ENCODE peak calls at places on chromosome 17, in ten cellular contexts. One of them, this sample, is unnamed.

GRCh38 chr17:9002610-9003354 is 18.5 kb upstream of the NTN1 start:
- DNase-seq in ovary: no peak
- DNase-seq in heart right ventricle: peak; percentile 32
- DNase-seq in neural progenitor cell: peak; percentile 82
- DNase-seq in left ventricle myocardium inferior: peak; percentile 24
- DNase-seq in PC-3: no peak
- DNase-seq in CD8-positive, alpha-beta T cell: no peak
- DNase-seq in thyroid gland: no peak
- DNase-seq in transverse colon: no peak
- DNase-seq in testis: peak; percentile 28
- DNase-seq in this sample: no peak

GRCh38 chr17:7475764-7476422 is 3.5 kb downstream of the ZBTB4 start:
- DNase-seq in PC-3: no peak
- DNase-seq in transverse colon: peak; percentile 43
- DNase-seq in neural progenitor cell: no peak
- DNase-seq in ovary: no peak
- DNase-seq in thyroid gland: peak; percentile 32
- DNase-seq in left ventricle myocardium inferior: peak; percentile 61
- DNase-seq in CD8-positive, alpha-beta T cell: no peak
- DNase-seq in testis: peak; percentile 52
- DNase-seq in heart right ventricle: peak; percentile 42
- DNase-seq in this sample: peak; percentile 70

GRCh38 chr17:63497708-63498483 is 21.0 kb downstream of the ACE start:
- DNase-seq in transverse colon: no peak
- DNase-seq in left ventricle myocardium inferior: no peak
- DNase-seq in CD8-positive, alpha-beta T cell: no peak
- DNase-seq in heart right ventricle: no peak
- DNase-seq in ovary: no peak
- DNase-seq in PC-3: peak; percentile 23
- DNase-seq in testis: no peak
- DNase-seq in neural progenitor cell: peak; percentile 60
- DNase-seq in thyroid gland: peak; percentile 23
- DNase-seq in this sample: no peak

GRCh38 chr17:48561894-48562810 is 16.0 kb downstream of the HOXB4 start:
- DNase-seq in CD8-positive, alpha-beta T cell: no peak
- DNase-seq in transverse colon: no peak
- DNase-seq in neural progenitor cell: no peak
- DNase-seq in thyroid gland: no peak
- DNase-seq in PC-3: peak; percentile 15
- DNase-seq in testis: no peak
- DNase-seq in left ventricle myocardium inferior: no peak
- DNase-seq in ovary: no peak
- DNase-seq in heart right ventricle: no peak
- DNase-seq in this sample: no peak

GRCh38 chr17:7856081-7856791 is 1.1 kb downstream of the NAA38 start:
- DNase-seq in heart right ventricle: peak; percentile 77
- DNase-seq in testis: peak; percentile 50
- DNase-seq in neural progenitor cell: peak; percentile 57
- DNase-seq in CD8-positive, alpha-beta T cell: peak; percentile 58
- DNase-seq in transverse colon: peak; percentile 80
- DNase-seq in ovary: peak; percentile 83
- DNase-seq in thyroid gland: no peak
- DNase-seq in PC-3: peak; percentile 59
- DNase-seq in left ventricle myocardium inferior: peak; percentile 75
- DNase-seq in this sample: peak; percentile 66

GRCh38 chr17:50062323-50063243 is 6.7 kb downstream of the ITGA3 start:
- DNase-seq in neural progenitor cell: no peak
- DNase-seq in heart right ventricle: peak; percentile 83
- DNase-seq in thyroid gland: peak; percentile 100
- DNase-seq in transverse colon: peak; percentile 88
- DNase-seq in testis: peak; percentile 51
- DNase-seq in PC-3: peak; percentile 100
- DNase-seq in ovary: peak; percentile 65
- DNase-seq in left ventricle myocardium inferior: peak; percentile 83
- DNase-seq in CD8-positive, alpha-beta T cell: no peak
- DNase-seq in this sample: peak; percentile 94

GRCh38 chr17:27521281-27522027 is 65.2 kb downstream of the KSR1 start:
- DNase-seq in transverse colon: no peak
- DNase-seq in CD8-positive, alpha-beta T cell: no peak
- DNase-seq in thyroid gland: peak; percentile 63
- DNase-seq in ovary: no peak
- DNase-seq in testis: no peak
- DNase-seq in neural progenitor cell: no peak
- DNase-seq in PC-3: no peak
- DNase-seq in heart right ventricle: no peak
- DNase-seq in left ventricle myocardium inferior: no peak
- DNase-seq in this sample: no peak

GRCh38 chr17:36921131-36921851 is 16.0 kb upstream of the LHX1 start:
- DNase-seq in PC-3: peak; percentile 92
- DNase-seq in left ventricle myocardium inferior: no peak
- DNase-seq in thyroid gland: no peak
- DNase-seq in heart right ventricle: no peak
- DNase-seq in CD8-positive, alpha-beta T cell: no peak
- DNase-seq in neural progenitor cell: peak; percentile 92
- DNase-seq in testis: no peak
- DNase-seq in transverse colon: no peak
- DNase-seq in ovary: no peak
- DNase-seq in this sample: no peak

GRCh38 chr17:79159926-79160325 is 85.3 kb downstream of the ENGASE start:
- DNase-seq in testis: no peak
- DNase-seq in ovary: no peak
- DNase-seq in neural progenitor cell: peak; percentile 45
- DNase-seq in transverse colon: no peak
- DNase-seq in heart right ventricle: no peak
- DNase-seq in left ventricle myocardium inferior: no peak
- DNase-seq in PC-3: no peak
- DNase-seq in thyroid gland: no peak
- DNase-seq in CD8-positive, alpha-beta T cell: no peak
- DNase-seq in this sample: no peak

GRCh38 chr17:67431210-67432015 is 54.3 kb downstream of the PITPNC1 start:
- DNase-seq in thyroid gland: no peak
- DNase-seq in heart right ventricle: no peak
- DNase-seq in transverse colon: no peak
- DNase-seq in left ventricle myocardium inferior: no peak
- DNase-seq in testis: no peak
- DNase-seq in PC-3: peak; percentile 79
- DNase-seq in neural progenitor cell: no peak
- DNase-seq in CD8-positive, alpha-beta T cell: no peak
- DNase-seq in ovary: no peak
- DNase-seq in this sample: no peak

GRCh38 chr17:83110755-83111154 is 31.3 kb downstream of the METRNL start:
- DNase-seq in transverse colon: no peak
- DNase-seq in neural progenitor cell: no peak
- DNase-seq in thyroid gland: no peak
- DNase-seq in left ventricle myocardium inferior: no peak
- DNase-seq in ovary: no peak
- DNase-seq in heart right ventricle: no peak
- DNase-seq in testis: no peak
- DNase-seq in CD8-positive, alpha-beta T cell: peak; percentile 23
- DNase-seq in PC-3: no peak
- DNase-seq in this sample: no peak

GRCh38 chr17:11980813-11981212 is 16.5 kb downstream of the ZNF18 start:
- DNase-seq in testis: no peak
- DNase-seq in neural progenitor cell: no peak
- DNase-seq in heart right ventricle: no peak
- DNase-seq in CD8-positive, alpha-beta T cell: no peak
- DNase-seq in PC-3: peak; percentile 41
- DNase-seq in ovary: no peak
- DNase-seq in left ventricle myocardium inferior: no peak
- DNase-seq in thyroid gland: no peak
- DNase-seq in transverse colon: no peak
- DNase-seq in this sample: no peak

GRCh38 chr17:52084176-52084575 is 74.3 kb downstream of the CA10 start:
- DNase-seq in heart right ventricle: no peak
- DNase-seq in PC-3: no peak
- DNase-seq in left ventricle myocardium inferior: no peak
- DNase-seq in ovary: no peak
- DNase-seq in thyroid gland: no peak
- DNase-seq in testis: no peak
- DNase-seq in neural progenitor cell: no peak
- DNase-seq in transverse colon: no peak
- DNase-seq in CD8-positive, alpha-beta T cell: no peak
- DNase-seq in this sample: no peak

GRCh38 chr17:21209511-21210175 is 4.3 kb downstream of the TMEM11 start:
- DNase-seq in neural progenitor cell: no peak
- DNase-seq in thyroid gland: peak; percentile 97
- DNase-seq in transverse colon: peak; percentile 77
- DNase-seq in heart right ventricle: peak; percentile 56
- DNase-seq in ovary: no peak
- DNase-seq in CD8-positive, alpha-beta T cell: no peak
- DNase-seq in PC-3: no peak
- DNase-seq in left ventricle myocardium inferior: peak; percentile 69
- DNase-seq in testis: no peak
- DNase-seq in this sample: peak; percentile 78

GRCh38 chr17:78359216-78359935 is 501 bp downstream of the SOCS3 start:
- DNase-seq in heart right ventricle: peak; percentile 43
- DNase-seq in neural progenitor cell: peak; percentile 66
- DNase-seq in left ventricle myocardium inferior: peak; percentile 39
- DNase-seq in CD8-positive, alpha-beta T cell: no peak
- DNase-seq in thyroid gland: peak; percentile 42
- DNase-seq in ovary: no peak
- DNase-seq in PC-3: no peak
- DNase-seq in transverse colon: no peak
- DNase-seq in testis: no peak
- DNase-seq in this sample: peak; percentile 63

GRCh38 chr17:4562000-4562969 is 1.9 kb upstream of the GGT6 start:
- DNase-seq in PC-3: no peak
- DNase-seq in heart right ventricle: no peak
- DNase-seq in neural progenitor cell: no peak
- DNase-seq in left ventricle myocardium inferior: no peak
- DNase-seq in transverse colon: no peak
- DNase-seq in thyroid gland: no peak
- DNase-seq in CD8-positive, alpha-beta T cell: no peak
- DNase-seq in ovary: no peak
- DNase-seq in testis: no peak
- DNase-seq in this sample: no peak

GRCh38 chr17:75773808-75774470 is 8.9 kb upstream of the GALK1 start:
- DNase-seq in transverse colon: peak; percentile 13
- DNase-seq in testis: no peak
- DNase-seq in ovary: peak; percentile 54
- DNase-seq in thyroid gland: no peak
- DNase-seq in heart right ventricle: no peak
- DNase-seq in PC-3: no peak
- DNase-seq in neural progenitor cell: no peak
- DNase-seq in CD8-positive, alpha-beta T cell: no peak
- DNase-seq in left ventricle myocardium inferior: no peak
- DNase-seq in this sample: no peak

GRCh38 chr17:15928286-15928785 is 16.6 kb upstream of the ADORA2B start:
- DNase-seq in PC-3: no peak
- DNase-seq in left ventricle myocardium inferior: no peak
- DNase-seq in CD8-positive, alpha-beta T cell: no peak
- DNase-seq in neural progenitor cell: no peak
- DNase-seq in transverse colon: no peak
- DNase-seq in thyroid gland: no peak
- DNase-seq in ovary: no peak
- DNase-seq in heart right ventricle: no peak
- DNase-seq in testis: no peak
- DNase-seq in this sample: no peak
- TF ChIP-seq CTCF in PC-3: no peak
- TF ChIP-seq CTCF in left ventricle myocardium inferior: no peak
- TF ChIP-seq CTCF in CD8-positive, alpha-beta T cell: no peak
- TF ChIP-seq CTCF in neural progenitor cell: no peak
- TF ChIP-seq CTCF in transverse colon: no peak
- TF ChIP-seq CTCF in thyroid gland: no peak
- TF ChIP-seq CTCF in ovary: no peak
- TF ChIP-seq CTCF in heart right ventricle: no peak
- TF ChIP-seq CTCF in testis: no peak
- TF ChIP-seq CTCF in this sample: no peak

GRCh38 chr17:65035191-65035590 is 21.3 kb downstream of the GNA13 start:
- DNase-seq in neural progenitor cell: no peak
- DNase-seq in heart right ventricle: no peak
- DNase-seq in thyroid gland: no peak
- DNase-seq in left ventricle myocardium inferior: no peak
- DNase-seq in ovary: no peak
- DNase-seq in PC-3: no peak
- DNase-seq in testis: no peak
- DNase-seq in transverse colon: no peak
- DNase-seq in CD8-positive, alpha-beta T cell: no peak
- DNase-seq in this sample: no peak
- H3K4me1 ChIP-seq in neural progenitor cell: no peaks in the 10 kb centered on the region
- H3K4me1 ChIP-seq in heart right ventricle: peaks cover 42% of the 10 kb centered on the region
- H3K4me1 ChIP-seq in thyroid gland: peaks cover 31% of the 10 kb centered on the region
- H3K4me1 ChIP-seq in left ventricle myocardium inferior: peaks cover 91% of the 10 kb centered on the region
- H3K4me1 ChIP-seq in ovary: peaks cover 12% of the 10 kb centered on the region
- H3K4me1 ChIP-seq in PC-3: peaks cover 12% of the 10 kb centered on the region
- H3K4me1 ChIP-seq in testis: peaks cover 19% of the 10 kb centered on the region
- H3K4me1 ChIP-seq in transverse colon: peaks cover 23% of the 10 kb centered on the region
- H3K4me1 ChIP-seq in CD8-positive, alpha-beta T cell: peaks cover 55% of the 10 kb centered on the region
- H3K4me1 ChIP-seq in this sample: peaks cover 72% of the 10 kb centered on the region

GRCh38 chr17:16002708-16003265 is 3.2 kb downstream of the TTC19 start:
- DNase-seq in testis: no peak
- DNase-seq in transverse colon: no peak
- DNase-seq in heart right ventricle: no peak
- DNase-seq in PC-3: peak; percentile 30
- DNase-seq in neural progenitor cell: no peak
- DNase-seq in thyroid gland: no peak
- DNase-seq in ovary: no peak
- DNase-seq in CD8-positive, alpha-beta T cell: no peak
- DNase-seq in left ventricle myocardium inferior: no peak
- DNase-seq in this sample: no peak

GRCh38 chr17:16003841-16004240 is 4.2 kb downstream of the TTC19 start:
- DNase-seq in PC-3: no peak
- DNase-seq in ovary: no peak
- DNase-seq in heart right ventricle: no peak
- DNase-seq in testis: no peak
- DNase-seq in neural progenitor cell: no peak
- DNase-seq in CD8-positive, alpha-beta T cell: no peak
- DNase-seq in left ventricle myocardium inferior: no peak
- DNase-seq in transverse colon: no peak
- DNase-seq in thyroid gland: no peak
- DNase-seq in this sample: no peak

GRCh38 chr17:15999141-15999973 is at the start of the genes TTC19 and ZSWIM7:
- DNase-seq in transverse colon: peak; percentile 99
- DNase-seq in PC-3: peak; percentile 99
- DNase-seq in left ventricle myocardium inferior: peak; percentile 97
- DNase-seq in ovary: peak; percentile 97
- DNase-seq in heart right ventricle: peak; percentile 98
- DNase-seq in CD8-positive, alpha-beta T cell: peak; percentile 87
- DNase-seq in neural progenitor cell: peak; percentile 97
- DNase-seq in thyroid gland: peak; percentile 98
- DNase-seq in testis: peak; percentile 98
- DNase-seq in this sample: peak; percentile 99

GRCh38 chr17:15999974-16000827 is 577 bp downstream of the TTC19 start:
- DNase-seq in heart right ventricle: peak; percentile 50
- DNase-seq in left ventricle myocardium inferior: peak; percentile 38
- DNase-seq in PC-3: peak; percentile 38
- DNase-seq in ovary: peak; percentile 73
- DNase-seq in testis: peak; percentile 37
- DNase-seq in neural progenitor cell: peak; percentile 84
- DNase-seq in transverse colon: no peak
- DNase-seq in thyroid gland: no peak
- DNase-seq in CD8-positive, alpha-beta T cell: peak; percentile 38
- DNase-seq in this sample: no peak

GRCh38 chr17:16001498-16001897 is 1.9 kb downstream of the TTC19 start:
- DNase-seq in thyroid gland: no peak
- DNase-seq in testis: no peak
- DNase-seq in transverse colon: no peak
- DNase-seq in left ventricle myocardium inferior: no peak
- DNase-seq in CD8-positive, alpha-beta T cell: no peak
- DNase-seq in neural progenitor cell: no peak
- DNase-seq in ovary: no peak
- DNase-seq in heart right ventricle: no peak
- DNase-seq in PC-3: peak; percentile 68
- DNase-seq in this sample: no peak
- H3K4me3 ChIP-seq in thyroid gland: no peak overlapping the region
- H3K4me3 ChIP-seq in testis: no peak overlapping the region
- H3K4me3 ChIP-seq in transverse colon: no peak overlapping the region
- H3K4me3 ChIP-seq in left ventricle myocardium inferior: peak overlapping the region; percentile 84
- H3K4me3 ChIP-seq in CD8-positive, alpha-beta T cell: no peak overlapping the region
- H3K4me3 ChIP-seq in neural progenitor cell: no peak overlapping the region
- H3K4me3 ChIP-seq in ovary: no peak overlapping the region
- H3K4me3 ChIP-seq in heart right ventricle: no peak overlapping the region
- H3K4me3 ChIP-seq in PC-3: peak overlapping the region; percentile 94
- H3K4me3 ChIP-seq in this sample: peak overlapping the region; percentile 85

GRCh38 chr17:72030067-72030899 is 90.5 kb upstream of the SOX9 start:
- DNase-seq in heart right ventricle: peak; percentile 15
- DNase-seq in left ventricle myocardium inferior: peak; percentile 16
- DNase-seq in thyroid gland: peak; percentile 36
- DNase-seq in ovary: no peak
- DNase-seq in PC-3: peak; percentile 63
- DNase-seq in testis: peak; percentile 70
- DNase-seq in neural progenitor cell: peak; percentile 83
- DNase-seq in transverse colon: peak; percentile 28
- DNase-seq in CD8-positive, alpha-beta T cell: peak; percentile 21
- DNase-seq in this sample: peak; percentile 41
- TF ChIP-seq CTCF in heart right ventricle: no peak
- TF ChIP-seq CTCF in left ventricle myocardium inferior: peak; percentile 52
- TF ChIP-seq CTCF in thyroid gland: peak; percentile 15
- TF ChIP-seq CTCF in ovary: no peak
- TF ChIP-seq CTCF in PC-3: peak; percentile 53
- TF ChIP-seq CTCF in testis: no peak
- TF ChIP-seq CTCF in neural progenitor cell: peak; percentile 53
- TF ChIP-seq CTCF in transverse colon: peak; percentile 32
- TF ChIP-seq CTCF in CD8-positive, alpha-beta T cell: no peak
- TF ChIP-seq CTCF in this sample: no peak